ENCODE peak calls at places on chromosomes 11 and 22, in ten cellular contexts. V, R, G, X, M, W, L, C, E and S are unnamed samples.

GRCh38 chr11:2574553-2575535 is 125.0 kb downstream of the KCNQ1OT1 start:
- DNase-seq in V (no peak), X (no peak), W (peak), G (no peak), M (no peak), R (no peak), L (no peak), E (no peak), C (peak), S (no peak)

GRCh38 chr11:110907629-110908028 is 195.4 kb upstream of the ARHGAP20 start:
- DNase-seq in X (no peak), M (no peak), R (peak), E (no peak), C (no peak), W (no peak), G (peak), L (peak), V (no peak), S (no peak)

GRCh38 chr11:70592641-70593165 is 194.4 kb downstream of the CTTN start:
- DNase-seq in E (no peak), V (no peak), L (no peak), C (no peak), W (no peak), X (no peak), R (no peak), G (no peak), M (no peak), S (no peak)

GRCh38 chr11:64376071-64376470 is 17.1 kb downstream of the RPS6KA4 start:
- DNase-seq in X (no peak), C (no peak), G (no peak), W (no peak), R (no peak), M (no peak), V (no peak), E (no peak), L (no peak), S (no peak)

GRCh38 chr11:118895093-118896039 is 11.7 kb downstream of the CXCR5 start:
- DNase-seq in X (no peak), L (no peak), R (no peak), G (no peak), W (no peak), C (no peak), V (peak), M (no peak), E (peak), S (no peak)

GRCh38 chr11:1055109-1055703 is 18.7 kb upstream of the MUC6 start:
- DNase-seq in E (no peak), L (no peak), G (no peak), X (no peak), M (no peak), V (no peak), C (no peak), R (no peak), W (no peak), S (no peak)

GRCh38 chr11:30143098-30143705 is 87.6 kb upstream of the FSHB start:
- DNase-seq in W (no peak), G (peak), X (no peak), R (peak), V (no peak), L (peak), E (no peak), C (peak), M (no peak), S (no peak)

GRCh38 chr11:66119348-66120133 is 49.5 kb downstream of the PACS1 start:
- DNase-seq in M (no peak), W (no peak), V (no peak), C (no peak), L (peak), X (no peak), E (no peak), R (peak), G (no peak), S (no peak)

GRCh38 chr11:33773399-33774355 is 643 bp downstream of the FBXO3 start:
- DNase-seq in M (no peak), X (peak), W (no peak), L (peak), V (peak), G (no peak), R (peak), C (peak), E (peak), S (no peak)

GRCh38 chr11:73157141-73158010 is 15.3 kb upstream of the FCHSD2 start:
- DNase-seq in W (peak), C (no peak), R (peak), G (peak), L (peak), X (peak), E (no peak), V (no peak), M (no peak), S (no peak)

GRCh38 chr22:36277482-36278291 is 24.8 kb downstream of the APOL1 start:
- DNase-seq in V (peak), L (peak), M (peak), X (peak), R (peak), C (peak), W (no peak), G (peak), E (peak), S (no peak)

GRCh38 chr11:122663764-122664163 is 8.2 kb downstream of the UBASH3B start:
- DNase-seq in V (no peak), R (peak), X (no peak), G (no peak), M (no peak), E (no peak), L (peak), C (no peak), W (no peak), S (no peak)

GRCh38 chr11:119108151-119108856 is 1.2 kb downstream of the C2CD2L start:
- DNase-seq in G (peak), R (peak), W (no peak), C (peak), E (no peak), L (no peak), X (no peak), V (no peak), M (no peak), S (no peak)

GRCh38 chr11:134069426-134069921 is 602 bp downstream of the JAM3 start:
- DNase-seq in M (no peak), X (no peak), R (peak), E (no peak), L (peak), V (no peak), C (peak), W (no peak), G (no peak), S (no peak)

GRCh38 chr11:87361891-87362290 is 324.2 kb downstream of the TMEM135 start:
- DNase-seq in L (no peak), V (no peak), X (no peak), C (no peak), M (no peak), R (no peak), W (no peak), G (no peak), E (no peak), S (no peak)

GRCh38 chr22:27372364-27372763 is 429.2 kb downstream of the MN1 start:
- DNase-seq in X (no peak), W (no peak), C (no peak), E (no peak), R (no peak), V (no peak), G (no peak), L (no peak), M (no peak), S (no peak)

GRCh38 chr11:35099278-35100018 is 39.5 kb upstream of the CD44 start:
- DNase-seq in X (no peak), G (no peak), R (peak), M (no peak), V (no peak), E (no peak), L (peak), W (no peak), C (no peak), S (no peak)

GRCh38 chr22:27399161-27399560 is 402.4 kb downstream of the MN1 start:
- DNase-seq in G (no peak), L (peak), R (peak), M (no peak), E (no peak), V (no peak), C (no peak), W (no peak), X (no peak), S (peak)

GRCh38 chr11:7353100-7353499 is 101.4 kb downstream of the SYT9 start:
- DNase-seq in X (no peak), M (no peak), E (no peak), W (no peak), R (peak), L (peak), C (no peak), V (no peak), G (peak), S (no peak)

GRCh38 chr22:49965291-49966040 is 4.9 kb downstream of the PIM3 start:
- DNase-seq in X (no peak), V (peak), R (no peak), E (no peak), W (peak), L (no peak), M (no peak), C (no peak), G (no peak), S (no peak)

GRCh38 chr11:26976389-26976788 is 17.5 kb upstream of the FIBIN start:
- DNase-seq in C (no peak), W (no peak), M (no peak), G (no peak), V (no peak), X (no peak), E (no peak), L (no peak), R (peak), S (no peak)

GRCh38 chr11:117222991-117223740 is 8.7 kb downstream of the PCSK7 start:
- DNase-seq in E (no peak), G (no peak), W (peak), V (no peak), R (no peak), M (no peak), C (no peak), L (no peak), X (no peak), S (no peak)

GRCh38 chr11:86046111-86046510 is 22.8 kb downstream of the PICALM start:
- DNase-seq in R (peak), V (no peak), W (no peak), G (no peak), C (no peak), X (no peak), L (no peak), E (no peak), M (no peak), S (no peak)

GRCh38 chr11:441418-442274 is at the start of gene ANO9:
- DNase-seq in E (peak), R (no peak), V (peak), L (no peak), M (peak), C (peak), W (no peak), X (no peak), G (no peak), S (no peak)

GRCh38 chr11:43366597-43367121 is 7.9 kb downstream of the TTC17 start:
- DNase-seq in M (no peak), V (no peak), L (peak), W (no peak), X (no peak), C (no peak), R (peak), G (no peak), E (no peak), S (no peak)

GRCh38 chr11:2694995-2695939 is 4.5 kb downstream of the KCNQ1OT1 start:
- DNase-seq in M (no peak), V (peak), W (no peak), R (no peak), G (no peak), C (no peak), E (no peak), L (no peak), X (no peak), S (no peak)